ENCODE peak calls at places on chromosomes 6 and 20, in six cellular contexts. One of them, this sample, is unnamed.
A peak's percentile ranks its signal among the peaks of the same experiment; 100 is the strongest.

GRCh38 chr6:105167987-105168386 is 11.8 kb downstream of the POPDC3 start:
- DNase-seq in stomach: no peak
- DNase-seq in Peyer's patch: no peak
- DNase-seq in heart left ventricle: no peak
- DNase-seq in uterus: no peak
- DNase-seq in HepG2: no peak
- DNase-seq in this sample: no peak

GRCh38 chr6:157184202-157185015 is 138.9 kb downstream of the TMEM242 start:
- DNase-seq in stomach: peak; percentile 85
- DNase-seq in Peyer's patch: peak; percentile 85
- DNase-seq in heart left ventricle: peak; percentile 73
- DNase-seq in uterus: peak; percentile 59
- DNase-seq in HepG2: peak; percentile 69
- DNase-seq in this sample: peak; percentile 83

GRCh38 chr6:132067286-132067685 is 116.1 kb upstream of the CCN2 start:
- DNase-seq in stomach: no peak
- DNase-seq in Peyer's patch: no peak
- DNase-seq in heart left ventricle: no peak
- DNase-seq in uterus: no peak
- DNase-seq in HepG2: no peak
- DNase-seq in this sample: no peak

GRCh38 chr20:1822564-1823420 is 72.4 kb upstream of the SIRPA start:
- DNase-seq in stomach: no peak
- DNase-seq in Peyer's patch: no peak
- DNase-seq in heart left ventricle: no peak
- DNase-seq in uterus: no peak
- DNase-seq in HepG2: peak; percentile 39
- DNase-seq in this sample: no peak

GRCh38 chr20:61874421-61875068 is 191.1 kb downstream of the TAF4 start:
- DNase-seq in stomach: no peak
- DNase-seq in Peyer's patch: no peak
- DNase-seq in heart left ventricle: peak; percentile 67
- DNase-seq in uterus: no peak
- DNase-seq in HepG2: peak; percentile 25
- DNase-seq in this sample: no peak

GRCh38 chr6:106380407-106380806 is 19.9 kb downstream of the CRYBG1 start:
- DNase-seq in stomach: no peak
- DNase-seq in Peyer's patch: no peak
- DNase-seq in heart left ventricle: no peak
- DNase-seq in uterus: no peak
- DNase-seq in HepG2: no peak
- DNase-seq in this sample: no peak

GRCh38 chr6:118963003-118963402 is 28.0 kb upstream of the MCM9 start:
- DNase-seq in stomach: no peak
- DNase-seq in Peyer's patch: no peak
- DNase-seq in heart left ventricle: no peak
- DNase-seq in uterus: no peak
- DNase-seq in HepG2: no peak
- DNase-seq in this sample: no peak

GRCh38 chr6:46626228-46626909 is 26.2 kb downstream of the CYP39A1 start:
- DNase-seq in stomach: no peak
- DNase-seq in Peyer's patch: no peak
- DNase-seq in heart left ventricle: no peak
- DNase-seq in uterus: no peak
- DNase-seq in HepG2: peak; percentile 33
- DNase-seq in this sample: no peak

GRCh38 chr20:42604998-42605970 is 584.4 kb downstream of the PTPRT start:
- DNase-seq in stomach: no peak
- DNase-seq in Peyer's patch: no peak
- DNase-seq in heart left ventricle: no peak
- DNase-seq in uterus: no peak
- DNase-seq in HepG2: no peak
- DNase-seq in this sample: no peak

DNA sequence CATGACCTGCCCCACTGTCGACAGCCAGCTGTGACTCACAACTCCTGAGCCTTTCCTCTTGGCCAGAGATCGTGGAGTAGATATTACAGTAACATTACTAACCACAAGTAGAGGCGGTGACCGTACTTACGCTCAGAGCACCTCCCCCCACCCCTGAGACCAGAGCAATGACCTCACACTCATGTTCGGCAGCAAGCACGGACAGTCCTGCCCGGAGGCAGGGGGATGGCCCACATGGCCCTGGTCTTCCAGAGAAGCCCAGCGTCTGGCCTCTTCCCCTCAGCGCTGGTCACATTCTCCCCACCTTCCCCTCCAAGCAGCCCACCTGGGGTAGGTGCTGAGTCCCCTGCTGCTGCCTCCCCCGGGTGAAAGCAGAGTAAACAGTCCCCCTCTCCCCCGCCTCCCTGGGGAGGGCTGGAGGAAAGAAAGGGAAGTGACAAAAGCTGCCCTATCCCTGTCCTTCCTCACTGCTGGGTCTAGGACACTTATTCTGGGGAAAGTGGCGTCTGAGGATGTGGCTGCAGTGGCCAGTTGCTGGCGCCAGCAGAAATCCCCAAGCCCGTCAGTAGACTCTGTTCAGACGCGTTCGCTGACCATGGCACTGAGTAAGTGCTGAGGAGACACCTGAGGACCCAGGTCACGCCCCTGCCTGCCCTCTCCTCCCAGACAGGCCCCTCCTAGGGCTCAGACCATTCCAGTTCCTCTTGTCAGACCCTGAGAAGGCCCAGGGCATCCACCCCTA is 68.5 kb downstream of the MRPL14 start:
- DNase-seq in stomach: peak; percentile 74
- DNase-seq in Peyer's patch: no peak
- DNase-seq in heart left ventricle: peak; percentile 86
- DNase-seq in uterus: peak; percentile 88
- DNase-seq in HepG2: peak; percentile 88
- DNase-seq in this sample: peak; percentile 94
- H3K4me1 ChIP-seq in stomach: peaks cover 23% of the 10 kb centered on the region
- H3K4me1 ChIP-seq in Peyer's patch: no peaks in the 10 kb centered on the region
- H3K4me1 ChIP-seq in heart left ventricle: peaks cover 20% of the 10 kb centered on the region
- H3K4me1 ChIP-seq in uterus: peaks cover 7% of the 10 kb centered on the region
- H3K4me1 ChIP-seq in HepG2: peaks cover 82% of the 10 kb centered on the region
- H3K4me1 ChIP-seq in this sample: peaks cover 39% of the 10 kb centered on the region

GRCh38 chr20:63955281-63955845 is 853 bp downstream of the UCKL1 start:
- DNase-seq in stomach: no peak
- DNase-seq in Peyer's patch: no peak
- DNase-seq in heart left ventricle: peak; percentile 73
- DNase-seq in uterus: no peak
- DNase-seq in HepG2: peak; percentile 33
- DNase-seq in this sample: no peak

GRCh38 chr20:63956664-63957003 is 418 bp upstream of the UCKL1 start:
- DNase-seq in stomach: no peak
- DNase-seq in Peyer's patch: no peak
- DNase-seq in heart left ventricle: no peak
- DNase-seq in uterus: no peak
- DNase-seq in HepG2: no peak
- DNase-seq in this sample: no peak

GRCh38 chr20:63957690-63958441 is 1.6 kb upstream of the UCKL1 start:
- DNase-seq in stomach: peak; percentile 71
- DNase-seq in Peyer's patch: peak; percentile 90
- DNase-seq in heart left ventricle: peak; percentile 64
- DNase-seq in uterus: no peak
- DNase-seq in HepG2: peak; percentile 59
- DNase-seq in this sample: no peak

GRCh38 chr20:63957004-63957689 is 931 bp upstream of the UCKL1 start:
- DNase-seq in stomach: peak; percentile 71
- DNase-seq in Peyer's patch: peak; percentile 86
- DNase-seq in heart left ventricle: peak; percentile 78
- DNase-seq in uterus: peak; percentile 64
- DNase-seq in HepG2: peak; percentile 85
- DNase-seq in this sample: peak; percentile 85

GRCh38 chr20:63955846-63956663 is at the start of gene UCKL1:
- DNase-seq in stomach: peak; percentile 94
- DNase-seq in Peyer's patch: peak; percentile 91
- DNase-seq in heart left ventricle: peak; percentile 96
- DNase-seq in uterus: peak; percentile 93
- DNase-seq in HepG2: peak; percentile 91
- DNase-seq in this sample: peak; percentile 97
- TF ChIP-seq CTCF in stomach: no peak
- TF ChIP-seq CTCF in Peyer's patch: no peak
- TF ChIP-seq CTCF in heart left ventricle: no peak
- TF ChIP-seq CTCF in uterus: peak; percentile 28
- TF ChIP-seq CTCF in HepG2: peak; percentile 19
- TF ChIP-seq CTCF in this sample: no peak

GRCh38 chr6:31497595-31498476 is at the start of gene MICB:
- DNase-seq in stomach: peak; percentile 83
- DNase-seq in Peyer's patch: peak; percentile 88
- DNase-seq in heart left ventricle: peak; percentile 75
- DNase-seq in uterus: peak; percentile 74
- DNase-seq in HepG2: peak; percentile 82
- DNase-seq in this sample: peak; percentile 83
- TF ChIP-seq POLR2A in stomach: no peak
- TF ChIP-seq POLR2A in Peyer's patch: no peak
- TF ChIP-seq POLR2A in heart left ventricle: peak; percentile 60
- TF ChIP-seq POLR2A in uterus: peak; percentile 82
- TF ChIP-seq POLR2A in HepG2: no peak
- TF ChIP-seq POLR2A in this sample: no peak

DNA sequence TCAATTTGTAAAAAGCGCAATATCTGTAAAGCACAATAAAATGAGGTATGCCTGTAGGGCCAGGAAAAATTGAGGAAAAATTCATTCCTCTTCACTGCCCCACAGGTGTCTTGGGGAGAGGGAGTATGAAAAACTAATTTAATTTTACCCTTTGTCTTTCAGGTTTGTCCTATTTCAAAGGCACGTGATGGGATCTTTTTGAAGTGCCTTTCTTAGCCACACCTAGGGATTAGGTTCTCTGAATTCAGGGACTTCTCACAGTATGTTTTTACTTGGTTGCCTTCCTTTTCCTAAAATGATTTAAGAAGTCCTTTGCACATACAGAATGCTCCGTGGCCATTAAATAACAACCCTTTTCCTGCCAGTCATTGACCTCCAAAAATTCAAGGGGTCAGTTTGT is 71.9 kb downstream of the NCOA3 start:
- DNase-seq in stomach: no peak
- DNase-seq in Peyer's patch: no peak
- DNase-seq in heart left ventricle: no peak
- DNase-seq in uterus: no peak
- DNase-seq in HepG2: no peak
- DNase-seq in this sample: no peak
- H3K4me1 ChIP-seq in stomach: peaks cover 43% of the 10 kb centered on the region
- H3K4me1 ChIP-seq in Peyer's patch: no peaks in the 10 kb centered on the region
- H3K4me1 ChIP-seq in heart left ventricle: peaks cover 48% of the 10 kb centered on the region
- H3K4me1 ChIP-seq in uterus: peaks cover 10% of the 10 kb centered on the region
- H3K4me1 ChIP-seq in HepG2: peaks cover 74% of the 10 kb centered on the region
- H3K4me1 ChIP-seq in this sample: peaks cover 51% of the 10 kb centered on the region

GRCh38 chr6:51541847-51542246 is 545.6 kb downstream of the PKHD1 start:
- DNase-seq in stomach: no peak
- DNase-seq in Peyer's patch: no peak
- DNase-seq in heart left ventricle: no peak
- DNase-seq in uterus: no peak
- DNase-seq in HepG2: no peak
- DNase-seq in this sample: no peak
- TF ChIP-seq CTCF in stomach: no peak
- TF ChIP-seq CTCF in Peyer's patch: no peak
- TF ChIP-seq CTCF in heart left ventricle: no peak
- TF ChIP-seq CTCF in uterus: no peak
- TF ChIP-seq CTCF in HepG2: peak; percentile 27
- TF ChIP-seq CTCF in this sample: no peak

DNA sequence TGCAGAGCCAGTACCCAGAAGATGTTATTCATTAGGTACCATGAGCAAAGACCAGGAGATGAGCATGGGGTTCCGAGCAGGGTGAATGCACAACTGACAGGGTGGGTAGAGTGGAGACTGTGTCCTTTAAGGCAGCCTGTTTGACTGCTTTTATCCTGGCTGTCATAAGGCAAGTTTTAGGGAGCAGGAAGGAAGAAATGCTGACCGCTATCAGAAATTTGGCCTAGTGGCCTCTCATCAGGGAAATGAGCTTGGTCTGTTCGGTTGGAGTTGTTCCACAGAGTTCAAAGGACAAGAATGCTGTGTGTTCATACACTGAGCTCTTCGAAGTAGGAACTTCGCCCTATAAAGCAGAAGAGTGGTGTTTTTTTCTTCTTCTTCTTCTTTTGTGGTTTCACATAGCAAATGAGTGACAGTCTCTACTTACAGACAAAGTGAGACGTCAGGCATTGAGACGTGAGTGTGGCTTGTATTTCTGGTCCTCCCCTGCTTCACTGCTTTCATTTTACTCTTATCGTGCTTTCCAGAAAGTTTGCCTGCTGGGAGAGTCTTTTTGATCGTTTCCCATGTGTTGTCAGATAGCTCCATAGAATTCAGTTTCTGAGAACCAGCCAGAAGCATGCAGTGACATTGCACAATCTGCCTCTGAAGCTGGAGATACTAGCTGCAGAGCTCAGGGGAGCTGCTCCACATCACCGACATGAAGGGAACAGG is at the start of gene CASS4:
- DNase-seq in stomach: no peak
- DNase-seq in Peyer's patch: no peak
- DNase-seq in heart left ventricle: no peak
- DNase-seq in uterus: no peak
- DNase-seq in HepG2: peak; percentile 68
- DNase-seq in this sample: no peak
- TF ChIP-seq POLR2A in stomach: no peak
- TF ChIP-seq POLR2A in Peyer's patch: peak; percentile 13
- TF ChIP-seq POLR2A in heart left ventricle: no peak
- TF ChIP-seq POLR2A in uterus: no peak
- TF ChIP-seq POLR2A in HepG2: no peak
- TF ChIP-seq POLR2A in this sample: no peak

GRCh38 chr20:43957392-43957791 is 42.7 kb downstream of the TOX2 start:
- DNase-seq in stomach: no peak
- DNase-seq in Peyer's patch: no peak
- DNase-seq in heart left ventricle: no peak
- DNase-seq in uterus: no peak
- DNase-seq in HepG2: no peak
- DNase-seq in this sample: no peak
- H3K4me1 ChIP-seq in stomach: peaks cover 30% of the 10 kb centered on the region
- H3K4me1 ChIP-seq in Peyer's patch: no peaks in the 10 kb centered on the region
- H3K4me1 ChIP-seq in heart left ventricle: no peaks in the 10 kb centered on the region
- H3K4me1 ChIP-seq in uterus: no peaks in the 10 kb centered on the region
- H3K4me1 ChIP-seq in HepG2: peaks cover 26% of the 10 kb centered on the region
- H3K4me1 ChIP-seq in this sample: peaks cover 13% of the 10 kb centered on the region

DNA sequence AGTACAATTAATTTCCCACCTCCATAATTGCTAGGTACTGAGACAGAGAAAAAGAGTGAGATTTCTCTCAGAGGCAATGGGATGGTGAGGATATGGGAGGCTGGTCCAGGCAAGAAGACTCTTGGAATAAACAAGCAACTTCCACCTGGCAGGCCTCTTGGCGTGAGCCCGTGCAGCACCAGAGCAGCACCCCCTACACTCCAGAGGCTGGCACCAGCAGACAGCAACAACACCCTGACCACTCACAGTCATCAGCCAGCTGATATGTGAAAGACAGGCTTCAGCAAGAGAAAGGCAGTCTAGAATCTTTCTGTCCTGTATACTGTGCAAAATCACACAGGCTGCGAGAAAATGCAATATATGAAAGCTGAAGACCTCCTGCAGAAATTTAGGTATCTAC is 59.7 kb downstream of the KIF13A start:
- DNase-seq in stomach: no peak
- DNase-seq in Peyer's patch: no peak
- DNase-seq in heart left ventricle: peak; percentile 81
- DNase-seq in uterus: no peak
- DNase-seq in HepG2: no peak
- DNase-seq in this sample: no peak
- TF ChIP-seq CTCF in stomach: no peak
- TF ChIP-seq CTCF in Peyer's patch: no peak
- TF ChIP-seq CTCF in heart left ventricle: no peak
- TF ChIP-seq CTCF in uterus: no peak
- TF ChIP-seq CTCF in HepG2: no peak
- TF ChIP-seq CTCF in this sample: no peak

GRCh38 chr20:32613596-32614053 is 28.5 kb upstream of the NOL4L start:
- DNase-seq in stomach: no peak
- DNase-seq in Peyer's patch: no peak
- DNase-seq in heart left ventricle: no peak
- DNase-seq in uterus: no peak
- DNase-seq in HepG2: no peak
- DNase-seq in this sample: no peak
- TF ChIP-seq POLR2A in stomach: no peak
- TF ChIP-seq POLR2A in Peyer's patch: no peak
- TF ChIP-seq POLR2A in heart left ventricle: no peak
- TF ChIP-seq POLR2A in uterus: no peak
- TF ChIP-seq POLR2A in HepG2: no peak
- TF ChIP-seq POLR2A in this sample: no peak

This sample was measured in sigmoid colon.